ENCODE peak calls at places on chromosomes 2 and 18, in eight cellular contexts. One of them, this sample, is unnamed.

GRCh38 chr2:157692768-157693167 is 64.1 kb upstream of the ACVR1C start:
- DNase-seq in endothelial cell: no peak
- DNase-seq in GM23248: peak
- DNase-seq in NCI-H1092: no peak
- DNase-seq in left cardiac atrium: no peak
- DNase-seq in AG09319: no peak
- DNase-seq in AG08395: peak
- DNase-seq in amygdala: no peak
- DNase-seq in this sample: no peak

GRCh38 chr2:68225119-68225632 is 27.2 kb downstream of the PPP3R1 start:
- DNase-seq in endothelial cell: peak
- DNase-seq in GM23248: peak
- DNase-seq in NCI-H1092: no peak
- DNase-seq in left cardiac atrium: no peak
- DNase-seq in AG09319: no peak
- DNase-seq in AG08395: peak
- DNase-seq in amygdala: no peak
- DNase-seq in this sample: peak

GRCh38 chr2:237490009-237490804 is 3.2 kb downstream of the MLPH start:
- DNase-seq in endothelial cell: no peak
- DNase-seq in GM23248: no peak
- DNase-seq in NCI-H1092: no peak
- DNase-seq in left cardiac atrium: no peak
- DNase-seq in AG09319: no peak
- DNase-seq in AG08395: no peak
- DNase-seq in amygdala: no peak
- DNase-seq in this sample: no peak

GRCh38 chr2:204550738-204551137 is 5.5 kb downstream of the PARD3B start:
- DNase-seq in endothelial cell: no peak
- DNase-seq in GM23248: peak
- DNase-seq in NCI-H1092: no peak
- DNase-seq in left cardiac atrium: no peak
- DNase-seq in AG09319: peak
- DNase-seq in AG08395: peak
- DNase-seq in amygdala: no peak
- DNase-seq in this sample: no peak

GRCh38 chr2:70946832-70947442 is 11.2 kb downstream of the ATP6V1B1 start:
- DNase-seq in endothelial cell: peak
- DNase-seq in GM23248: peak
- DNase-seq in NCI-H1092: peak
- DNase-seq in left cardiac atrium: peak
- DNase-seq in AG09319: peak
- DNase-seq in AG08395: peak
- DNase-seq in amygdala: no peak
- DNase-seq in this sample: peak

GRCh38 chr2:153622285-153622684 is 143.7 kb upstream of the RPRM start:
- DNase-seq in endothelial cell: peak
- DNase-seq in GM23248: peak
- DNase-seq in NCI-H1092: no peak
- DNase-seq in left cardiac atrium: no peak
- DNase-seq in AG09319: no peak
- DNase-seq in AG08395: no peak
- DNase-seq in amygdala: no peak
- DNase-seq in this sample: no peak

GRCh38 chr18:58578835-58579560 is 49.9 kb downstream of the ALPK2 start:
- DNase-seq in endothelial cell: no peak
- DNase-seq in GM23248: peak
- DNase-seq in NCI-H1092: no peak
- DNase-seq in left cardiac atrium: no peak
- DNase-seq in AG09319: no peak
- DNase-seq in AG08395: peak
- DNase-seq in amygdala: no peak
- DNase-seq in this sample: no peak

GRCh38 chr2:111967018-111967417 is 68.6 kb downstream of the MERTK start:
- DNase-seq in endothelial cell: no peak
- DNase-seq in GM23248: no peak
- DNase-seq in NCI-H1092: no peak
- DNase-seq in left cardiac atrium: no peak
- DNase-seq in AG09319: no peak
- DNase-seq in AG08395: no peak
- DNase-seq in amygdala: no peak
- DNase-seq in this sample: no peak

GRCh38 chr2:127134235-127134634 is 27.3 kb upstream of the BIN1 start:
- DNase-seq in endothelial cell: no peak
- DNase-seq in GM23248: no peak
- DNase-seq in NCI-H1092: no peak
- DNase-seq in left cardiac atrium: no peak
- DNase-seq in AG09319: no peak
- DNase-seq in AG08395: no peak
- DNase-seq in amygdala: no peak
- DNase-seq in this sample: no peak

GRCh38 chr2:222424729-222425671 is 657 bp downstream of the SGPP2 start:
- DNase-seq in endothelial cell: no peak
- DNase-seq in GM23248: no peak
- DNase-seq in NCI-H1092: peak
- DNase-seq in left cardiac atrium: peak
- DNase-seq in AG09319: no peak
- DNase-seq in AG08395: no peak
- DNase-seq in amygdala: no peak
- DNase-seq in this sample: peak